ENCODE peak calls at places on chromosome 14, in eight cellular contexts. N, V, S, Y, L, I, U and O are unnamed samples.

GRCh38 chr14:44928793-44929192 is 33.0 kb downstream of the KLHL28 start:
- DNase-seq in S (no peak), I (no peak), U (no peak), L (no peak), Y (no peak), N (no peak), V (no peak), O (no peak)

GRCh38 chr14:97410667-97411286 is 613.6 kb downstream of the VRK1 start:
- DNase-seq in L (no peak), N (no peak), V (no peak), I (no peak), U (no peak), S (no peak), Y (peak), O (no peak)

GRCh38 chr14:22821193-22822016 is 6.2 kb upstream of the SLC7A7 start:
- DNase-seq in L (no peak), S (peak), I (no peak), Y (no peak), V (no peak), N (no peak), U (no peak), O (no peak)

GRCh38 chr14:90849787-90850444 is 33.7 kb upstream of the TTC7B start:
- DNase-seq in I (no peak), V (no peak), U (no peak), S (no peak), Y (no peak), L (no peak), N (no peak), O (no peak)

GRCh38 chr14:71698027-71698426 is 234.2 kb upstream of the RGS6 start:
- DNase-seq in V (no peak), I (no peak), Y (no peak), S (no peak), L (no peak), N (no peak), U (no peak), O (no peak)

GRCh38 chr14:70856851-70857498 is 47.7 kb upstream of the MAP3K9 start:
- DNase-seq in V (no peak), N (peak), U (no peak), L (peak), I (peak), Y (no peak), S (peak), O (no peak)

GRCh38 chr14:37591941-37592287 is 3.1 kb downstream of the FOXA1 start:
- DNase-seq in U (no peak), V (no peak), S (no peak), L (no peak), Y (no peak), N (no peak), I (no peak), O (no peak)

GRCh38 chr14:99315197-99315596 is 43.2 kb upstream of the BCL11B start:
- DNase-seq in I (no peak), U (no peak), S (no peak), V (no peak), N (no peak), Y (peak), L (no peak), O (no peak)

GRCh38 chr14:51554339-51554920 is 97.3 kb upstream of the FRMD6 start:
- DNase-seq in V (no peak), L (peak), U (no peak), S (peak), Y (no peak), N (peak), I (peak), O (no peak)

GRCh38 chr14:74476107-74476506 is 17.0 kb downstream of the NPC2 start:
- DNase-seq in V (no peak), Y (no peak), N (no peak), L (no peak), S (no peak), U (no peak), I (no peak), O (no peak)

GRCh38 chr14:41130274-41130673 is 476.4 kb upstream of the LRFN5 start:
- DNase-seq in N (no peak), V (no peak), I (no peak), Y (no peak), S (no peak), L (no peak), U (no peak), O (no peak)

GRCh38 chr14:32980887-32981501 is 42.3 kb downstream of the NPAS3 start:
- DNase-seq in N (no peak), V (no peak), I (no peak), S (no peak), Y (no peak), U (no peak), L (no peak), O (no peak)

GRCh38 chr14:23085458-23085857 is 9.5 kb downstream of the ACIN1 start:
- DNase-seq in Y (no peak), V (no peak), I (no peak), S (peak), L (no peak), N (peak), U (no peak), O (no peak)

GRCh38 chr14:68939893-68940613 is 39.0 kb downstream of the ACTN1 start:
- DNase-seq in L (peak), N (peak), V (peak), S (peak), U (no peak), I (peak), Y (peak), O (no peak)

GRCh38 chr14:72420749-72421452 is 473.0 kb downstream of the DPF3 start:
- DNase-seq in I (no peak), L (no peak), N (peak), S (peak), Y (peak), V (peak), U (peak), O (no peak)

GRCh38 chr14:103066399-103066798 is 9.1 kb upstream of the CDC42BPB start:
- DNase-seq in Y (no peak), L (no peak), N (no peak), I (no peak), U (no peak), S (no peak), V (no peak), O (no peak)

GRCh38 chr14:105537580-105538474 is 11.4 kb downstream of the TMEM121 start:
- DNase-seq in Y (no peak), S (peak), U (peak), N (no peak), I (no peak), L (no peak), V (peak), O (no peak)

GRCh38 chr14:54486685-54487084 is 2.1 kb downstream of the GMFB start:
- DNase-seq in Y (no peak), U (no peak), S (no peak), N (no peak), V (no peak), I (no peak), L (no peak), O (no peak)

GRCh38 chr14:77707355-77707723 is 484 bp downstream of the ALKBH1 start:
- DNase-seq in I (no peak), U (no peak), L (no peak), V (peak), Y (no peak), N (peak), S (peak), O (no peak)

GRCh38 chr14:23663711-23664110 is 27.5 kb downstream of the DHRS2 start:
- DNase-seq in N (no peak), Y (no peak), L (no peak), V (no peak), I (no peak), U (no peak), S (no peak), O (no peak)

GRCh38 chr14:19911114-19911513 is 9.3 kb upstream of the OR4K5 start:
- DNase-seq in N (no peak), S (no peak), V (no peak), I (no peak), Y (no peak), L (no peak), U (no peak), O (no peak)

GRCh38 chr14:76019676-76020075 is 34.1 kb downstream of the IFT43 start:
- DNase-seq in V (no peak), U (no peak), L (no peak), N (no peak), S (no peak), Y (no peak), I (no peak), O (no peak)

GRCh38 chr14:28954025-28954424 is 187.4 kb downstream of the FOXG1 start:
- DNase-seq in Y (no peak), N (no peak), L (no peak), U (no peak), I (no peak), V (no peak), S (no peak), O (no peak)

GRCh38 chr14:74932401-74932901 is 9.4 kb upstream of the RPS6KL1 start:
- DNase-seq in V (no peak), S (no peak), N (no peak), Y (no peak), I (no peak), U (no peak), L (no peak), O (no peak)

GRCh38 chr14:52706724-52707706 is at the start of gene PSMC6:
- DNase-seq in I (peak), N (peak), Y (peak), S (peak), U (peak), V (peak), L (no peak), O (peak)

GRCh38 chr14:74853581-74853980 is 22.4 kb downstream of the PROX2 start:
- DNase-seq in V (no peak), S (no peak), I (no peak), L (no peak), Y (no peak), U (no peak), N (no peak), O (no peak)

DNA sequence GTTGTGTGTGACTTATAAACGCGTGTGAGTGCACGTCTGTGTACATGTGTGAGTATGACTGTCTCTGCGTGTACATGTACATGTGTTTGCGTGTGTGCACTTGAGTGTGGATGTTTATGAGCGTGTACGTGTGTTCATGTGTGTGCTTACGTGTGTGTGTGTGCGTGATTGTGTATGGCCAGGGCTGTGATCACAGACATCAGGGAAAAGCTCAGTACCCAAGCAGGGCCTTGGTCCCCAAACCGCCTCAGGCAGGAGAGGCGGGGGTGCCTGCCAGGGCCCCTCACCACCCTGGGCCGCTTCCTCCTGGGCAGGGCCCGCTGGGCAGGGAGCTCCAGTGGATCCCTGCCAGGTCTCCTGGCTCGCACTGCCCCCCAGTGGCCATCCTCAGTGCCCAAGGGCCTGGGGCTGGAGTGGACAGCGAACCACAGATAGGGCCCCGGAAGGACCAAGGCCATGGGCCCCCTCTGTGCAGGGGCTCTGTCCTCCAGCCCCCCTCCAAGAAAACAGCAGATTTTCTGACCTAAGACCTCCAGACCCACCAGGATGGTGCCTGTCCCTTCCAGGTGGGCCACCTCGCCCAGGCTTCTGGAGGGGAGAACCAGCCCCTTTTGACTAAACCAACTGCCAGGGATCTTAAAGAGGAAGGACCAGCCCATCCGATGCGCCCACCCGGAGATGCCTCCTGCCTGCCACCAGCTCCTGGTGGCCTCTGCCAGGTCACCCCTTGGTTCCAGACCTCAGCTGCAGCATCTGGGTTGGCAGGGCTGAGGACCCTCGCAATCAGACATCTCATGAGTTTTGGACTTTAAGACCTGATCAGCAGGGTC is 326.0 kb upstream of the DIO3 start:
- DNase-seq in N (peak), U (no peak), V (peak), S (peak), L (peak), Y (peak), I (no peak), O (no peak)
- TF ChIP-seq CTCF in N (peak), U (no peak), V (peak), S (peak), L (peak), Y (no peak), I (peak), O (peak)

GRCh38 chr14:36515105-36515593 is 4.9 kb downstream of the NKX2-1 start:
- DNase-seq in U (no peak), I (no peak), L (no peak), S (no peak), N (no peak), Y (no peak), V (no peak), O (no peak)

GRCh38 chr14:36518031-36518585 is 1.9 kb downstream of the NKX2-1 start:
- DNase-seq in L (no peak), V (no peak), S (no peak), U (no peak), N (no peak), Y (no peak), I (no peak), O (no peak)

GRCh38 chr14:36515896-36516718 is 3.9 kb downstream of the NKX2-1 start:
- DNase-seq in S (no peak), V (no peak), Y (no peak), N (no peak), I (no peak), U (no peak), L (no peak), O (no peak)

GRCh38 chr14:36517242-36518030 is 2.6 kb downstream of the NKX2-1 start:
- DNase-seq in I (no peak), L (no peak), Y (no peak), S (no peak), N (no peak), U (no peak), V (no peak), O (no peak)

GRCh38 chr14:36516719-36517241 is 3.3 kb downstream of the NKX2-1 start:
- DNase-seq in V (no peak), I (no peak), N (no peak), U (no peak), S (no peak), Y (no peak), L (no peak), O (no peak)
- H3K4me3 ChIP-seq in V (no peak), I (no peak), N (no peak), U (no peak), S (no peak), Y (no peak), L (no peak), O (no peak)

GRCh38 chr14:101918125-101918989 is 46.0 kb upstream of the DYNC1H1 start:
- DNase-seq in V (no peak), L (no peak), S (peak), I (no peak), Y (no peak), N (no peak), U (no peak), O (no peak)
- TF ChIP-seq CTCF in V (no peak), L (no peak), S (no peak), I (no peak), Y (no peak), N (no peak), U (no peak), O (no peak)

DNA sequence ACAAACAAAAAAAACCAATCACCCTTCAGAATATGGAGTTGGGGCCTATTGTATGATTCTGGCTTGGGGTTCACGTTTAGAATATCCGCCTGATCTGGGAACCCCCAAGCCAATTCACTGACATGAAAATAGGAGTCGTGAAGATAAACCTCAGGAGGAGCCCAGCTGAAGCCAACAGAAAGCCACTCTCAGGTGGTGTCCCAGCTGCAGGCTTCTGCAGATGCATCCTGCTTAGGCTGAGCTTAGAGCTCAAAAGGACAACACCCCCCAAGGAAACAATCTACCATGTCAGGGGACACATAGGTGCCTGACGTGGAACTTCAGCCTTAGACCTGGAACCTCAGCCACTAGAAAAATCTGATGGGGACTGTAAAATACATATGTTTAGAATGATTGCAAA is 51.9 kb downstream of the SYNE3 start:
- DNase-seq in N (no peak), S (no peak), I (no peak), U (peak), Y (no peak), L (no peak), V (no peak), O (no peak)
- H3K4me3 ChIP-seq in N (no peak), S (no peak), I (no peak), U (no peak), Y (no peak), L (no peak), V (no peak), O (no peak)

DNA sequence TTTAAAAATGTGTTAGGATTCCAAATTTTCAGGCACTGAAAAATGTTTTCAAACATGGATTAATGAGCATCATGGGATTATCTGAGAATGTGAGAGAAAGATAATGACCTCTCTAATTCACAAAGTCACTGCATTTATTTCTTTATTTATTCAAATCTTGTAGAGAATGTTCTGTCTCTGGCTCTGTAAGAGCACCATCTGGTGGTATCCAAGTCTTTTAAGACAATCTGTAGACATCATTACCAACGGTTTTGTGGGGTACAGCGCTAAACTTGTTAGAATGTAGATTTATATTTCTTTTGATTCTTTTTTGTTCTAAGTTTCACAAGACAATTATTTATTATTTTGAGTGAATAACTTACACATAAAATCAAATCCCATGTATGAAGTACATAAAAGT is 956.0 kb upstream of the NOVA1 start:
- DNase-seq in V (no peak), N (no peak), U (no peak), S (no peak), I (no peak), Y (no peak), L (no peak), O (no peak)
- TF ChIP-seq CTCF in V (peak), N (no peak), U (no peak), S (no peak), I (no peak), Y (no peak), L (peak), O (no peak)

GRCh38 chr14:56293506-56293905 is 175.3 kb downstream of the PELI2 start:
- DNase-seq in I (no peak), V (no peak), U (no peak), Y (no peak), S (no peak), N (no peak), L (no peak), O (no peak)
- H3K4me3 ChIP-seq in I (no peak), V (no peak), U (no peak), Y (no peak), S (no peak), N (no peak), L (no peak), O (no peak)

DNA sequence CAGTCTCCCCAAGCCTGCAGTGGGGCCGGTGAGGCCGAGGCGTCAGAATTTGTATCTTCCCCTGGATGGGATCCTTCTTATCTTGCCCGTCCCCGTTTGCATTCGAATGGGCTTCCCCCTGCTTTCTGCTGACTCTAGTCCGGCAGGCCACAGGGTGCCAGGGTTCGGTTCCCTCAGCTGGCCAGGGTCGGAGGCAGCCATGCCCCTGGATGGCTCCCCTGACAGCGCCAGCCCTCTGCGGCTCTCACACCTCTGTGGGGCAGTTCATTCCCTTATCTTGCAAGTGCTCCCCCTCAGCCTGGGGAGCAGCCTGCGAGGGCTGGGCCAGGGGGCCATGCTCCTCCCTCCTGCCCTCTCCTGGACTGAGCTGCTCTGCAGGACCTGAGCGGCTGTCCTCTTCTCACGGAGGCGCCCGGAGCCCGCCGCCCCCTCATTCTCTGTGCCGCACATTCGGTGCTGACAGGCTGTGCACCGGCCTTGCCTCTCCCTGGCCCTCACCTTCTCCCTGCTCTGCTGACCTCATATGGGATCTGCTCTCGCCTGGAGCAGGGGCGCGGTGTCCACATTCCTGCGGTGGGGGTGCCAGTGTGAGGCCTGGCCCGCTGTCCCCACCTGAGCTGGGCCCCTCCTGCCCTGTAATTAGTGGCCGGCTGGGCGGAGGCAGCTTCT is 32.8 kb downstream of the KIF26A start:
- DNase-seq in U (no peak), S (no peak), V (no peak), I (no peak), Y (no peak), N (no peak), L (no peak), O (no peak)
- TF ChIP-seq CTCF in U (no peak), S (no peak), V (peak), I (no peak), Y (no peak), N (no peak), L (no peak), O (no peak)

GRCh38 chr14:94485944-94486841 is 10.2 kb upstream of the SERPINA9 start:
- DNase-seq in I (no peak), L (no peak), S (peak), V (peak), Y (no peak), U (peak), N (peak), O (no peak)
- H3K4me3 ChIP-seq in I (no peak), L (no peak), S (peak), V (no peak), Y (no peak), U (no peak), N (no peak), O (no peak)

GRCh38 chr14:63964063-63964462 is 111.3 kb downstream of the SYNE2 start:
- DNase-seq in N (no peak), V (no peak), L (no peak), I (no peak), U (no peak), Y (no peak), S (no peak), O (no peak)
- TF ChIP-seq CTCF in N (no peak), V (no peak), L (no peak), I (no peak), U (no peak), Y (no peak), S (no peak), O (no peak)